ENCODE peak calls at places on chromosomes 12 and 14, in five cellular contexts. T, V, X, R and W are unnamed samples.

GRCh38 chr14:36070056-36071043 is 106.2 kb downstream of the PTCSC3 start:
- DNase-seq in V (peak), X (peak), R (no peak), T (peak), W (peak)

GRCh38 chr14:104556256-104557021 is 23.1 kb upstream of the C14orf180 start:
- DNase-seq in X (no peak), R (no peak), V (no peak), T (no peak), W (no peak)

GRCh38 chr14:86933460-86933859 is 1059.5 kb downstream of the GALC start:
- DNase-seq in X (no peak), T (no peak), R (no peak), V (no peak), W (no peak)

GRCh38 chr14:61153436-61153835 is 127.7 kb downstream of the TMEM30B start:
- DNase-seq in V (no peak), R (no peak), X (no peak), T (peak), W (no peak)

GRCh38 chr12:113334786-113335539 is at the start of gene SLC8B1:
- DNase-seq in T (peak), V (peak), X (peak), R (no peak), W (peak)

GRCh38 chr12:122996621-122997342 is 16.3 kb downstream of the ARL6IP4 start:
- DNase-seq in V (no peak), R (no peak), X (no peak), T (no peak), W (no peak)

GRCh38 chr12:39824505-39825198 is 205.0 kb upstream of the ABCD2 start:
- DNase-seq in T (peak), X (no peak), V (no peak), R (no peak), W (no peak)

GRCh38 chr14:22614240-22614799 is 16.2 kb downstream of the ABHD4 start:
- DNase-seq in X (no peak), V (peak), R (no peak), T (no peak), W (no peak)

GRCh38 chr12:75868501-75868900 is 163.1 kb downstream of the PHLDA1 start:
- DNase-seq in R (no peak), V (no peak), X (no peak), T (no peak), W (no peak)

GRCh38 chr12:9221476-9221875 is 13.3 kb upstream of the PZP start:
- DNase-seq in V (no peak), X (no peak), T (no peak), R (no peak), W (no peak)

GRCh38 chr12:131088701-131089525 is 135.2 kb downstream of the ADGRD1 start:
- DNase-seq in R (no peak), X (no peak), V (no peak), T (no peak), W (no peak)

GRCh38 chr12:46414591-46415268 is 42.2 kb upstream of the SLC38A2 start:
- DNase-seq in R (no peak), V (no peak), X (no peak), T (no peak), W (no peak)

GRCh38 chr12:93348568-93349435 is 28.9 kb upstream of the NUDT4 start:
- DNase-seq in R (no peak), V (no peak), X (no peak), T (no peak), W (no peak)

GRCh38 chr12:39603065-39603464 is 16.5 kb downstream of the ABCD2 start:
- DNase-seq in X (no peak), T (no peak), R (no peak), V (no peak), W (no peak)

GRCh38 chr12:131218291-131219172 is 264.8 kb downstream of the ADGRD1 start:
- DNase-seq in V (peak), T (no peak), R (no peak), X (peak), W (peak)

GRCh38 chr12:14903386-14904098 is 17.9 kb upstream of the MGP start:
- DNase-seq in V (no peak), T (no peak), R (no peak), X (no peak), W (no peak)

GRCh38 chr12:20716037-20716436 is 20.9 kb downstream of the SLCO1C1 start:
- DNase-seq in T (no peak), R (no peak), V (no peak), X (no peak), W (no peak)
- TF ChIP-seq JUND in T (no peak), R (no peak), V (no peak), X (no peak), W (no peak)

GRCh38 chr14:59679872-59680271 is 103.3 kb upstream of the CCDC175 start:
- DNase-seq in V (no peak), X (no peak), R (no peak), T (no peak), W (no peak)
- TF ChIP-seq JUND in V (no peak), X (no peak), R (no peak), T (no peak), W (no peak)

GRCh38 chr12:106133136-106134087 is 5.3 kb downstream of the NUAK1 start:
- DNase-seq in R (no peak), V (no peak), X (no peak), T (no peak), W (no peak)

GRCh38 chr12:106135075-106135474 is 3.7 kb downstream of the NUAK1 start:
- DNase-seq in T (no peak), X (no peak), V (no peak), R (no peak), W (no peak)

GRCh38 chr12:106135781-106136180 is 3.0 kb downstream of the NUAK1 start:
- DNase-seq in X (no peak), R (no peak), V (no peak), T (no peak), W (no peak)

GRCh38 chr12:106136263-106136662 is 2.5 kb downstream of the NUAK1 start:
- DNase-seq in X (peak), R (no peak), V (peak), T (peak), W (peak)

DNA sequence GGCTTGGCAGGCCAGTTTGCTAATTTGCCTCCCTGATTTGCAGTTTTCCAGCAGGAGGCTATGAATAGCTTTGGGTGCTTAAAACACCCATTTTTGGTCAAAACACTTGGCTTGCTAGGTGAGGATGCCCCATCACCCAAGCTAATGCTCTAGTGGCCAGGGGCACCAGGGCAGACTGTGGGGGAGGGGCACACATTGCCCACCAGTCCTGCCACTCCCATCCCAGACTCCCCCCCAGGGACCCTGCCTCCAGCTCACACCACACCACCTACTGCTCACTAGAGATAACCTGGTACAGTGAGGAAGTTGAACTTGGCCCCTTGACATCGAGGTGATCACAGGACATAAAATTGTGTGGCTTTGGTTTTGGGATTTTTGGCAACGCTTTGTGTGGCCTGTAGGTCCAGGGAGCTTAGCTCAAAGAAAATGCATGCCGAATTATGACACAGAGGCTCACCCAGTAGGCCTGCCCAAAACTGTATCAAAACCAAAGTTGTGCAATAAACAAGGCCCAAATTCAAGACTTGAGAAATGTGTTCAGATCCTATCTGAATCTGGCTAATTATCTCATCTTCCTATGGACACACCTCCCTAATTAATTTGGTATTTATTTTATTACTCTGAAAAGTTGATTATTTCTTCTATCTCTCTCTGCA is 4.3 kb downstream of the NUAK1 start:
- DNase-seq in R (no peak), T (no peak), V (no peak), X (no peak), W (no peak)
- TF ChIP-seq JUND in R (no peak), T (no peak), V (no peak), X (no peak), W (no peak)

DNA sequence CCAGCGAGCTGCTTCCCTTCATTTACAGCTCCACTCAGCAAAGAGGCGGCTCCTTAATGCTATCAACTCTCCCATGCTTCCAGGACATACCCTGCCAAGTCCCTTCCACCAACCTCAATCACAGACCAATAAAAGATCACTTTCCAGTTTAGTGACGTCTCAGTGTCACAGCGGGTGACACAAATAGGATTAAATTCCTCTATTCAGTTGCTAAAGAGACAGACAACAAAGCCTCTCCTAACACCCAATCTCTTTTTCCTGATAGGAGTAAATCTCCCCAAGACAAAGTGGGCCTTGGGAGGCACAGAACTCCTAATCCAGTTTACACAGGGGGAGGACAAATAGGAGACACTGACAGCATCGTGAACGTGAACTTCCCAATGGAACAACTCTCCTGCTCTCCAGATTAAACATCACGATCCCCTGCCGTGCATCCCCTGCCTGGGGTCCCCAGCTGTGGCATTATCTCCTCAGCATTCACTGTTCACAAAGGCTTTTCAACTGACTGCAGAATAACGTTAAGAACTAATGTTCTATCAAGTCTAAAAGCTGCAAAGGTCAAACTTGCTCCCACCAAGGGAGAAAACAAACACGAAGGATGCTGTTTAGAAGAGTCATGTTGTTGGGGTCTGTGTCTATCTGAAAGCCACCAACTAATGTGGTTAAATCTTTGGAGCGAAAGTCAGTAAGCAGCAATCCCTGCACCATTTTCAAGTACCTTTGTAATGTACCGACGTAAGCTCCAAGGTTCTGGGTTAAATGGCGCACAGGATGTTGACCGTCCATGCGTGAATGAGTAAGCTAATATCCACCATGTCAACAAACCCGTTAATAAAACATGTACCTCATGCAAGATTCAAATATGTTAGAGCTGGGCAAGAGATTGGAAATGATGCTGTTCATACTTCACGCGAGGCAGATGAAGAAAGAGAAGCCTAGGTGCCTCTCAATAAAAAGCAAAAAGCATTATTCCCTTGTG is 31.5 kb downstream of the TMEM132D start:
- DNase-seq in X (peak), T (no peak), R (no peak), V (no peak), W (no peak)
- TF ChIP-seq JUND in X (no peak), T (no peak), R (no peak), V (no peak), W (no peak)

DNA sequence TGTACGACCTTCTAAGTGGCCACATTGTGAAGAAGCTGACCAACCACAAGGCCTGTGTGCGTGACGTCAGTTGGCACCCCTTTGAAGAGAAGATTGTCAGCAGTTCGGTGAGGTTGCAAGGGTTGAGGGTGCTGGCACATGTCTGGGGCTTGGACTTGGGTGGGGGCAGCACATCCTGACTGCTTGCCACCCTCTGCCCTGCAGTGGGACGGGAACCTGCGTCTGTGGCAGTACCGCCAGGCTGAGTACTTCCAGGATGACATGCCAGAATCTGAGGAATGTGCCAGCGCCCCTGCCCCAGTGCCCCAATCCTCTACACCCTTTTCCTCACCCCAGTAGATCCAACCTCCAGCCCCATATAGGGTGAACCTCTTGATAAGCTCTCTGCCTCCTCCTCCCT is 7.5 kb upstream of the FITM1 start:
- DNase-seq in X (no peak), V (no peak), T (no peak), R (no peak), W (no peak)
- TF ChIP-seq JUND in X (no peak), V (no peak), T (no peak), R (no peak), W (no peak)

GRCh38 chr12:51771008-51771407 is 77.5 kb downstream of the FIGNL2 start:
- DNase-seq in R (no peak), V (no peak), X (no peak), T (no peak), W (no peak)
- TF ChIP-seq JUND in R (no peak), V (no peak), X (no peak), T (no peak), W (no peak)

GRCh38 chr12:89882757-89883156 is 174.1 kb upstream of the ATP2B1 start:
- DNase-seq in X (no peak), R (no peak), T (no peak), V (no peak), W (no peak)
- TF ChIP-seq JUND in X (no peak), R (no peak), T (no peak), V (no peak), W (no peak)

DNA sequence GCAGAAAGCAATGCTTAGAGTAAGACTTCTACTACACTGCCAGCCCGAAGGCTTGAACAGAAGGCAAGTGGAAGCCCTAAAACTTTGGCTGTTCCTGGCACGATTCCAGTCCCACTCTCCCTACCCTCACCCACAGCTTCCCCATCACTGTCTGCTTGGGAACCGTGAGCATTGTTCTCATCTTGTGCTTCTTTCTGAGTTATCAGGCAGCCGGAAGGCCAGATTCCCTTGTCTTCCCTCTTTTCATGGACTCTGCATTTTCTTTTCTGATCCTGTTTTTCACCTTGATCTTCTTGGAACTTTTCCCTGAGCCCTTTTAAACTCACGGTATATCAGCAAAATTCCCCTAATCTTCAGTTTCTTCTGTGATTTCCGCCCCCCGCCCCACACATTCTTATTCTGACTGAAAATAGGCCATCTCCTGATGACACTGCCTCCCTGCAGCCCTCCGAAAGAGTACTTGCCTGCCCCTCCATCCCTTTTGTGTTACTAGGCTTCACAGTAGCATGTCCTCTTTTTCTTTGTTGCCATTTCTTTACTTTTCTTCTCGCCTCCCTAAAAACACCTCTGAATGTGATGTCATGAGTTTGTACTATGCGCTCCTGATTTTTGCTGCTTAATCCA is 29.9 kb downstream of the RCOR1 start:
- DNase-seq in X (no peak), T (no peak), R (no peak), V (no peak), W (no peak)
- TF ChIP-seq JUND in X (no peak), T (no peak), R (no peak), V (no peak), W (no peak)